ENCODE peak calls at places on chromosomes 7 and 10, in six cellular contexts. Q is GM12892, Y is K562, G is HepG2, B is GM12878, P is SK-N-SH. W is an unnamed sample.

GRCh38 chr10:23994459-23995046 is 214.4 kb upstream of the KIAA1217 start:
- DNase-seq in B (peak), Q (peak), P (peak), G (peak), Y (peak), W (peak)

GRCh38 chr7:10076661-10077300 is 896.9 kb upstream of the PHF14 start:
- DNase-seq in B (no peak), P (no peak), G (no peak), Q (no peak), Y (no peak), W (no peak)

GRCh38 chr10:94133239-94133638 is 139.5 kb downstream of the PLCE1 start:
- DNase-seq in G (no peak), Y (no peak), B (no peak), Q (no peak), P (peak), W (no peak)

GRCh38 chr7:30168800-30169584 is 34.2 kb downstream of the MTURN start:
- DNase-seq in G (no peak), Q (no peak), B (no peak), Y (no peak), P (no peak), W (no peak)

GRCh38 chr7:16847381-16847860 is 34.4 kb downstream of the AGR3 start:
- DNase-seq in Y (no peak), G (peak), P (no peak), B (no peak), Q (no peak), W (no peak)

GRCh38 chr10:36538945-36539586 is 586.3 kb upstream of the ANKRD30A start:
- DNase-seq in P (no peak), B (no peak), Q (no peak), Y (no peak), G (no peak), W (no peak)

GRCh38 chr10:12800302-12800701 is 201.2 kb downstream of the CCDC3 start:
- DNase-seq in G (no peak), Y (no peak), Q (no peak), P (no peak), B (no peak), W (no peak)

GRCh38 chr7:137343483-137343841 is at the start of gene PTN:
- DNase-seq in P (peak), Y (no peak), B (no peak), Q (no peak), G (no peak), W (no peak)

GRCh38 chr10:133355991-133356390 is 1.8 kb downstream of the FUOM start:
- DNase-seq in Q (no peak), Y (no peak), G (no peak), B (no peak), P (no peak), W (no peak)

GRCh38 chr7:74482629-74483401 is 29.1 kb downstream of the GTF2IRD1 start:
- DNase-seq in Q (no peak), G (peak), B (no peak), Y (no peak), P (no peak), W (no peak)

GRCh38 chr10:31011017-31011659 is 20.5 kb downstream of the ZNF438 start:
- DNase-seq in B (no peak), P (no peak), G (peak), Y (no peak), Q (no peak), W (no peak)

GRCh38 chr10:32246685-32247084 is 100.3 kb downstream of the EPC1 start:
- DNase-seq in Y (no peak), P (no peak), G (no peak), B (no peak), Q (no peak), W (no peak)

GRCh38 chr7:131897016-131897789 is 340.8 kb upstream of the PODXL start:
- DNase-seq in P (peak), B (no peak), Q (no peak), G (no peak), Y (no peak), W (no peak)

GRCh38 chr7:94289071-94289470 is 105.6 kb upstream of the COL1A2 start:
- DNase-seq in P (peak), B (no peak), G (peak), Y (no peak), Q (no peak), W (no peak)

GRCh38 chr7:158512869-158513268 is 74.8 kb downstream of the PTPRN2 start:
- DNase-seq in B (no peak), G (no peak), Q (no peak), Y (no peak), P (no peak), W (no peak)

GRCh38 chr10:28087675-28088351 is 88.9 kb upstream of the ODAD2 start:
- DNase-seq in B (no peak), G (no peak), Y (no peak), Q (no peak), P (no peak), W (no peak)
- TF ChIP-seq TAF1 in B (no peak), G (no peak), Y (no peak), Q (no peak), P (no peak), W (no peak)

GRCh38 chr10:38093816-38094157 is 350 bp upstream of the ZNF37A start:
- DNase-seq in G (no peak), Y (peak), P (no peak), Q (no peak), B (no peak), W (no peak)

GRCh38 chr10:38094923-38095574 is 912 bp downstream of the ZNF37A start:
- DNase-seq in G (no peak), Q (peak), Y (peak), P (no peak), B (no peak), W (peak)

GRCh38 chr10:38094158-38094922 is at the start of gene ZNF37A:
- DNase-seq in B (peak), Y (peak), Q (peak), G (peak), P (peak), W (peak)
- TF ChIP-seq POLR2AphosphoS5 in B (peak), Y (no peak), Q (no peak), G (peak), P (peak), W (no peak)

GRCh38 chr7:36868727-36869411 is 144.6 kb upstream of the AOAH start:
- DNase-seq in P (no peak), Y (no peak), G (no peak), B (no peak), Q (no peak), W (no peak)

GRCh38 chr7:36862685-36863375 is 138.5 kb upstream of the AOAH start:
- DNase-seq in G (no peak), Y (no peak), B (no peak), P (no peak), Q (no peak), W (no peak)

GRCh38 chr7:36865019-36865418 is 140.7 kb upstream of the AOAH start:
- DNase-seq in Q (no peak), B (no peak), P (no peak), G (no peak), Y (no peak), W (no peak)

GRCh38 chr7:36860679-36861078 is 136.4 kb upstream of the AOAH start:
- DNase-seq in G (no peak), B (no peak), Y (no peak), P (no peak), Q (no peak), W (no peak)

DNA sequence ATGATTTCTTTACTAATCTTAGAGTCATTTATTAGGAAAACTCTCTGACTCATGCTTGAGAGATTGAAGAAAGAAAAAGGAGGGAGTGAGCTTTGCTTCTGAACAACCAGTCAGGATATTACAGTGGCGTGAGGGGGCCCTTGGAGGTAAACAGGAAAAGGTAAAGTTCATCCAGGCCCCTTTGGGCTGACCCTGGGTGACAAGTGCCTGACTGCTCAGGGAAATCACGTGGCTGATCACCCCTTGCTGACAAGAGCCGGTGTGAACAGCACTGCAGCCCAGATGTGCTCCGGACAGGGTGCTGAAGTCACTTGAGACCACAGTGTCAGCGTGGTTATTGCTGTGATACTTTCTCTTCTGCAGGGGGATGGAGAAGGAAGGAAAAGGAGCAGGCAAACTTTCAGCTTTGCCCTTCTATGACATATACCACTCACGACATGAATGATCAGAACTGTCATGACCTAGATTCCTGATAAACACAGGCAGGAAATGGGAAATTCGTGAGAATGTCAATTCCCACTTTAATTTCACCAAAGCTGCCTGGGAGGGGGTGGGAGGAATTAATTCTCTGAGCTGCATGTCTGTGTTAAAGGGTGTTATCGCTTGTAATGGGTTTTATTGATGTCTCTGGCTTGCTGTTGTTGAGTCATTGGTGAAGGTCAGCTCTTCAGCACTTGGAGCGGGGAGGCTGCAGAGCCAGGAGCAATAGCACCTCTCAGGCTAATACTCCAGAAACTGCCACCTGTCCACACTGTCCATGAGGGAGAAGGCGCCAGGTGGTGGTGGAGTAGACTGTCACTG is 139.8 kb upstream of the AOAH start:
- DNase-seq in G (peak), Y (no peak), Q (no peak), B (no peak), P (peak), W (no peak)
- TF ChIP-seq TAF1 in G (no peak), Y (no peak), Q (no peak), B (no peak), P (no peak), W (no peak)

GRCh38 chr10:15168296-15168780 is at the start of gene NMT2:
- DNase-seq in Y (peak), P (no peak), Q (peak), G (peak), B (no peak), W (peak)
- TF ChIP-seq POLR2AphosphoS5 in Y (peak), P (peak), Q (peak), G (peak), B (peak), W (peak)

GRCh38 chr10:73758704-73759511 is 14.7 kb downstream of the SEC24C start:
- DNase-seq in B (no peak), Q (no peak), P (no peak), G (no peak), Y (no peak), W (no peak)
- TF ChIP-seq TAF1 in B (no peak), Q (no peak), P (no peak), G (no peak), Y (no peak), W (no peak)

GRCh38 chr7:12127490-12127889 is 83.6 kb upstream of the TMEM106B start:
- DNase-seq in B (no peak), Y (no peak), G (peak), P (no peak), Q (no peak), W (no peak)

GRCh38 chr7:12131122-12131521 is 80.0 kb upstream of the TMEM106B start:
- DNase-seq in B (no peak), G (no peak), Q (no peak), P (no peak), Y (no peak), W (no peak)

GRCh38 chr7:12133865-12134264 is 77.2 kb upstream of the TMEM106B start:
- DNase-seq in G (no peak), P (no peak), Y (no peak), Q (no peak), B (no peak), W (no peak)

GRCh38 chr7:12136545-12136944 is 74.5 kb upstream of the TMEM106B start:
- DNase-seq in B (no peak), Q (no peak), Y (no peak), G (no peak), P (no peak), W (no peak)

DNA sequence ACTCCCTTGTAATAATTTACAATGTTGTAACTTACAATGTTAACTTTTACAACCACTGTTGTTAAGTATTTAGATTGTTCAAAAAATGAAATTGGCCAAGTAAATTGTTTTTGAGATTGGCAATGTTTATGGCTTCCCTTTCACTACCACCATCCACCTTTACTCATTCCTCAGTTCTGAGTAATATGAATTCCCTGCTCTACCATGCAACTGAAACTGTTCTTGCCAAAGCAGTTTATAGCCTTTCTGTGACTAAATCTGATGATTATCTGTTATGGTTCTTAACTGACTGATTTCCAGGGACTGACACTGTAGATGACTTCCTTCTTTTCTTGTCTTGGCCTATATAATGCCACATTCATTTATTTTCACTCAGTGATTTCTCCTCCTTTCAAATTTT is 80.4 kb upstream of the TMEM106B start:
- DNase-seq in B (no peak), Y (no peak), Q (no peak), G (no peak), P (no peak), W (no peak)
- TF ChIP-seq POLR2AphosphoS5 in B (no peak), Y (no peak), Q (no peak), G (no peak), P (no peak), W (no peak)

GRCh38 chr10:79044846-79045245 is 23.9 kb upstream of the ZMIZ1 start:
- DNase-seq in B (no peak), Y (no peak), G (no peak), Q (no peak), P (no peak), W (no peak)

GRCh38 chr10:79047875-79048638 is 20.7 kb upstream of the ZMIZ1 start:
- DNase-seq in Y (peak), P (peak), B (no peak), Q (no peak), G (no peak), W (no peak)

GRCh38 chr10:79046991-79047874 is 21.5 kb upstream of the ZMIZ1 start:
- DNase-seq in G (no peak), Q (no peak), B (no peak), P (no peak), Y (no peak), W (no peak)

GRCh38 chr10:79045566-79046175 is 23.1 kb upstream of the ZMIZ1 start:
- DNase-seq in G (no peak), Q (no peak), P (no peak), B (no peak), Y (no peak), W (no peak)

GRCh38 chr10:79046326-79046725 is 22.4 kb upstream of the ZMIZ1 start:
- DNase-seq in B (no peak), P (no peak), G (no peak), Q (no peak), Y (no peak), W (no peak)
- TF ChIP-seq TAF1 in B (no peak), P (no peak), G (no peak), Q (no peak), Y (no peak), W (no peak)

DNA sequence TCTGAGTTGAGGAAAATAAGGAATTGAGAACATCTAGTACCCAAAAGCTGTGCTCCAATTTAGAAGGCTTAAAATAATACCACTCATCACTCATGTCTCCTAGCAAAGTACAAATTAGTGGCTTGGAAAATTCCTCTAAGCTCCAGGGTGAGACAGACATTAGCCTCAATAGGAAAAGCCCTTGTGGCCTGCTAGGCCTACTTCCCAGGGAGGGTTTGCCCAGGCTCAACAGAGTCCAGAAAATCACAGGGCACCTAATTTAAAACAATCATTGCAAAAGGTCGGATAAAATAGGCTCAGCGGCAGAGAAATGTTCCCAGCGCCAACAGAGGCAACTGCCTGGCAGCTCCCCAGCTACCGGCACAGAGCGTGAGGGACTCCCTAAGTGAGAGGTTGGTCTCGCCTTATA is 1177.9 kb upstream of the AUTS2 start:
- DNase-seq in Y (no peak), Q (no peak), G (no peak), P (no peak), B (no peak), W (no peak)
- TF ChIP-seq POLR2AphosphoS5 in Y (no peak), Q (no peak), G (no peak), P (no peak), B (no peak), W (no peak)